ENCODE peak calls at places on chromosomes 3 and 15, in seven cellular contexts. One of them, this sample, is unnamed.
A peak's percentile ranks its signal among the peaks of the same experiment; 100 is the strongest.

GRCh38 chr15:74727727-74728126 is 2.4 kb upstream of the CYP1A1 start:
- DNase-seq in CD8-positive, alpha-beta T cell: no peak
- DNase-seq in endodermal cell: no peak
- DNase-seq in tibial nerve: no peak
- DNase-seq in cardiac fibroblast: no peak
- DNase-seq in lower lobe of right lung: no peak
- DNase-seq in AG04450: no peak
- DNase-seq in this sample: no peak

GRCh38 chr3:98778383-98778782 is 15.2 kb downstream of the ST3GAL6 start:
- DNase-seq in AG04450: no peak
- DNase-seq in lower lobe of right lung: no peak
- DNase-seq in endodermal cell: no peak
- DNase-seq in tibial nerve: no peak
- DNase-seq in cardiac fibroblast: no peak
- DNase-seq in CD8-positive, alpha-beta T cell: no peak
- DNase-seq in this sample: no peak

GRCh38 chr3:174125267-174125844 is 727.8 kb downstream of the NLGN1 start:
- DNase-seq in tibial nerve: no peak
- DNase-seq in cardiac fibroblast: peak; percentile 33
- DNase-seq in endodermal cell: peak; percentile 66
- DNase-seq in AG04450: peak; percentile 15
- DNase-seq in lower lobe of right lung: no peak
- DNase-seq in CD8-positive, alpha-beta T cell: no peak
- DNase-seq in this sample: no peak

GRCh38 chr15:64850778-64851502 is 9.2 kb downstream of the PLEKHO2 start:
- DNase-seq in lower lobe of right lung: no peak
- DNase-seq in tibial nerve: no peak
- DNase-seq in CD8-positive, alpha-beta T cell: no peak
- DNase-seq in endodermal cell: no peak
- DNase-seq in AG04450: no peak
- DNase-seq in cardiac fibroblast: no peak
- DNase-seq in this sample: no peak

GRCh38 chr3:123353852-123354238 is 95.0 kb downstream of the ADCY5 start:
- DNase-seq in cardiac fibroblast: peak; percentile 46
- DNase-seq in CD8-positive, alpha-beta T cell: no peak
- DNase-seq in lower lobe of right lung: no peak
- DNase-seq in tibial nerve: no peak
- DNase-seq in endodermal cell: no peak
- DNase-seq in AG04450: no peak
- DNase-seq in this sample: no peak

GRCh38 chr3:40780341-40780800 is 255.6 kb downstream of the ZNF621 start:
- DNase-seq in tibial nerve: peak; percentile 66
- DNase-seq in AG04450: no peak
- DNase-seq in endodermal cell: no peak
- DNase-seq in lower lobe of right lung: peak; percentile 78
- DNase-seq in cardiac fibroblast: peak; percentile 58
- DNase-seq in CD8-positive, alpha-beta T cell: no peak
- DNase-seq in this sample: no peak

GRCh38 chr15:32867313-32867626 is 149.5 kb downstream of the GREM1 start:
- DNase-seq in AG04450: peak; percentile 78
- DNase-seq in endodermal cell: no peak
- DNase-seq in cardiac fibroblast: peak; percentile 75
- DNase-seq in tibial nerve: no peak
- DNase-seq in CD8-positive, alpha-beta T cell: no peak
- DNase-seq in lower lobe of right lung: peak; percentile 49
- DNase-seq in this sample: peak; percentile 71

GRCh38 chr3:158395421-158395820 is 175.6 kb upstream of the MLF1 start:
- DNase-seq in endodermal cell: no peak
- DNase-seq in CD8-positive, alpha-beta T cell: no peak
- DNase-seq in AG04450: no peak
- DNase-seq in lower lobe of right lung: no peak
- DNase-seq in tibial nerve: no peak
- DNase-seq in cardiac fibroblast: no peak
- DNase-seq in this sample: no peak

GRCh38 chr15:80660114-80660513 is 35.0 kb upstream of the ABHD17C start:
- DNase-seq in endodermal cell: peak; percentile 79
- DNase-seq in tibial nerve: no peak
- DNase-seq in AG04450: no peak
- DNase-seq in cardiac fibroblast: peak; percentile 63
- DNase-seq in CD8-positive, alpha-beta T cell: no peak
- DNase-seq in lower lobe of right lung: no peak
- DNase-seq in this sample: no peak

GRCh38 chr3:137796993-137797392 is 32.9 kb downstream of the SOX14 start:
- DNase-seq in AG04450: no peak
- DNase-seq in tibial nerve: no peak
- DNase-seq in CD8-positive, alpha-beta T cell: no peak
- DNase-seq in cardiac fibroblast: no peak
- DNase-seq in lower lobe of right lung: no peak
- DNase-seq in endodermal cell: no peak
- DNase-seq in this sample: no peak

GRCh38 chr3:137787520-137787919 is 23.4 kb downstream of the SOX14 start:
- DNase-seq in lower lobe of right lung: no peak
- DNase-seq in AG04450: no peak
- DNase-seq in endodermal cell: no peak
- DNase-seq in cardiac fibroblast: no peak
- DNase-seq in tibial nerve: no peak
- DNase-seq in CD8-positive, alpha-beta T cell: no peak
- DNase-seq in this sample: no peak

GRCh38 chr3:137792633-137793271 is 28.6 kb downstream of the SOX14 start:
- DNase-seq in AG04450: no peak
- DNase-seq in lower lobe of right lung: peak; percentile 46
- DNase-seq in tibial nerve: peak; percentile 36
- DNase-seq in cardiac fibroblast: peak; percentile 29
- DNase-seq in endodermal cell: peak; percentile 85
- DNase-seq in CD8-positive, alpha-beta T cell: no peak
- DNase-seq in this sample: no peak
- TF ChIP-seq CTCF in AG04450: peak; percentile 54
- TF ChIP-seq CTCF in lower lobe of right lung: peak; percentile 41
- TF ChIP-seq CTCF in tibial nerve: no peak
- TF ChIP-seq CTCF in cardiac fibroblast: peak; percentile 83
- TF ChIP-seq CTCF in endodermal cell: peak; percentile 82
- TF ChIP-seq CTCF in CD8-positive, alpha-beta T cell: no peak
- TF ChIP-seq CTCF in this sample: peak; percentile 46

DNA sequence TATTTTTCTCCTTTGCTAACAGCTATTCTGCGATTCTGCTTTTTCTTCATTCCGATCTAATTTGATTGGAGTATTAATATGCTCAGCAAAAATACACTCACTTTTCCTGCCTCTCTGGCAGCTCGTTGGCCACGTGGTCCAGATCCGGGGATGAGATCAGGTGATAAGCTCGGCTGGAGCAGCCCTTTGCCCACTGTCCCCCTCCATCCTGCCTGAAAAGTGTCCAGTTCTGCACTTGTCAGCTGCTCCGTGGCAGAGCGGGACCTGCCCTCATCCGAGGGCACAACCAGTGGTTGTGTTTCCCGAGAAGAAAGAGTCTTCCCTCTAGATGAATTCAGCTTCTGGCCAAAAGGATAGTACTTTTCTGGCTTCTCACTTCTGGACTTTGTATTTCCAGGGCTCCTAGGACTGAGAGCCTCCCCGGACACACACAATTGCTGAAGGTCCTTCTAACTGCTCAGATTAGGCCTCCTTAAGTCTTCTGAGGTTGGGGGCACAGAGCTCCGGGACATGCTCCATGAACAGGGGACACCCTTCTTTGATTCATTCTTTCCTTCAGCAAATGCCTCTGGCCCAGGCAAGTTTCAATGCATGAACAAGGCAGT is 103.9 kb upstream of the ALDH1A3 start:
- DNase-seq in endodermal cell: no peak
- DNase-seq in lower lobe of right lung: no peak
- DNase-seq in AG04450: no peak
- DNase-seq in tibial nerve: no peak
- DNase-seq in CD8-positive, alpha-beta T cell: no peak
- DNase-seq in cardiac fibroblast: no peak
- DNase-seq in this sample: no peak
- H3K4me3 ChIP-seq in endodermal cell: no peak overlapping the region
- H3K4me3 ChIP-seq in lower lobe of right lung: no peak overlapping the region
- H3K4me3 ChIP-seq in AG04450: no peak overlapping the region
- H3K4me3 ChIP-seq in tibial nerve: no peak overlapping the region
- H3K4me3 ChIP-seq in CD8-positive, alpha-beta T cell: no peak overlapping the region
- H3K4me3 ChIP-seq in cardiac fibroblast: no peak overlapping the region
- H3K4me3 ChIP-seq in this sample: no peak overlapping the region

DNA sequence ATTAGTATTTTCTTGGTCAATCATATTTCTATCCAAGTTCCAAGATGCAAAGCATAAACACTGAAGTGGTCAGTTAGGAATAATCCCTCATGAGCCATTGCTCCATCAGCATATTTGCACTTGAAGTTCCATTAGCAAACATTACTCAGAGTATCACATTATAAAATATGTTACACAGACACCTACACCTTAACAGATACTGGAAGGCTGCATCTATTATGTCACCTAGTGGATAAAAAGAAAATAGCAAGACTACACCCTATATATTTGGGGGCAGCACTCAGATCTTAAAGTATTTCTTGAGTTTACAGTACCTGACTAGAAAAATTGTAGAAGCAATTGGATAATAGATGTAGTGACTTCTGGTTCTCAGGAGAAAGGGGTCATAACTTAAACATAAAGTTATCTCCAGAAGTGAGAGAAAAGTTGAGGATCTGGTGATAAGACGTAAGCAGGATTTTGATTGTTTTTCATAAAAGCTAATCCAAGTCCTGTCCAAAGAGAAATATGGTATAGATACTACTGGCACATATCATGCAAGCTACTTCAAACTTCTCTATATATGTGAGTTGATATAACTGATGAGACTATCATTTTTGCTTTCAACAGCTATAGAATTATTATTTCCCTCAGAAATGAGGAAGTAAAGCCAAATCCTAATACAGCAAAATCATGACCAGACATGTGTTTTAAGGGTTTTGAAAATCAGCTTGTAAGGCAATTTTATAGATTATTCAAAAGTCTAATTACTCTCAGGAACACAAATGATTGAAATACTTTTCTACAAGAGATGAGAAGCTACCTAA is 422.2 kb downstream of the GBE1 start:
- DNase-seq in AG04450: no peak
- DNase-seq in endodermal cell: no peak
- DNase-seq in tibial nerve: no peak
- DNase-seq in cardiac fibroblast: peak; percentile 7
- DNase-seq in CD8-positive, alpha-beta T cell: no peak
- DNase-seq in lower lobe of right lung: no peak
- DNase-seq in this sample: no peak
- TF ChIP-seq CTCF in AG04450: peak; percentile 54
- TF ChIP-seq CTCF in endodermal cell: peak; percentile 76
- TF ChIP-seq CTCF in tibial nerve: no peak
- TF ChIP-seq CTCF in cardiac fibroblast: peak; percentile 66
- TF ChIP-seq CTCF in CD8-positive, alpha-beta T cell: no peak
- TF ChIP-seq CTCF in lower lobe of right lung: peak; percentile 30
- TF ChIP-seq CTCF in this sample: peak; percentile 19

GRCh38 chr3:159565313-159565712 is 423.3 kb upstream of the IL12A start:
- DNase-seq in AG04450: no peak
- DNase-seq in cardiac fibroblast: no peak
- DNase-seq in tibial nerve: no peak
- DNase-seq in endodermal cell: no peak
- DNase-seq in CD8-positive, alpha-beta T cell: no peak
- DNase-seq in lower lobe of right lung: no peak
- DNase-seq in this sample: no peak

GRCh38 chr3:159559771-159560170 is 428.9 kb upstream of the IL12A start:
- DNase-seq in AG04450: no peak
- DNase-seq in endodermal cell: no peak
- DNase-seq in lower lobe of right lung: no peak
- DNase-seq in cardiac fibroblast: peak; percentile 5
- DNase-seq in CD8-positive, alpha-beta T cell: no peak
- DNase-seq in tibial nerve: no peak
- DNase-seq in this sample: no peak

GRCh38 chr3:159560214-159561004 is 428.2 kb upstream of the IL12A start:
- DNase-seq in CD8-positive, alpha-beta T cell: no peak
- DNase-seq in cardiac fibroblast: no peak
- DNase-seq in endodermal cell: peak; percentile 54
- DNase-seq in tibial nerve: no peak
- DNase-seq in lower lobe of right lung: no peak
- DNase-seq in AG04450: no peak
- DNase-seq in this sample: no peak
- H3K4me3 ChIP-seq in CD8-positive, alpha-beta T cell: no peak overlapping the region
- H3K4me3 ChIP-seq in cardiac fibroblast: no peak overlapping the region
- H3K4me3 ChIP-seq in endodermal cell: no peak overlapping the region
- H3K4me3 ChIP-seq in tibial nerve: no peak overlapping the region
- H3K4me3 ChIP-seq in lower lobe of right lung: no peak overlapping the region
- H3K4me3 ChIP-seq in AG04450: no peak overlapping the region
- H3K4me3 ChIP-seq in this sample: no peak overlapping the region

GRCh38 chr3:189053327-189053726 is 118.4 kb upstream of the TPRG1 start:
- DNase-seq in AG04450: no peak
- DNase-seq in lower lobe of right lung: peak; percentile 46
- DNase-seq in CD8-positive, alpha-beta T cell: no peak
- DNase-seq in endodermal cell: no peak
- DNase-seq in cardiac fibroblast: no peak
- DNase-seq in tibial nerve: no peak
- DNase-seq in this sample: no peak

GRCh38 chr3:189049458-189050231 is 122.1 kb upstream of the TPRG1 start:
- DNase-seq in lower lobe of right lung: no peak
- DNase-seq in AG04450: no peak
- DNase-seq in endodermal cell: peak; percentile 68
- DNase-seq in cardiac fibroblast: no peak
- DNase-seq in CD8-positive, alpha-beta T cell: no peak
- DNase-seq in tibial nerve: no peak
- DNase-seq in this sample: no peak
- TF ChIP-seq CTCF in lower lobe of right lung: no peak
- TF ChIP-seq CTCF in AG04450: no peak
- TF ChIP-seq CTCF in endodermal cell: peak; percentile 66
- TF ChIP-seq CTCF in cardiac fibroblast: peak; percentile 19
- TF ChIP-seq CTCF in CD8-positive, alpha-beta T cell: no peak
- TF ChIP-seq CTCF in tibial nerve: no peak
- TF ChIP-seq CTCF in this sample: no peak

DNA sequence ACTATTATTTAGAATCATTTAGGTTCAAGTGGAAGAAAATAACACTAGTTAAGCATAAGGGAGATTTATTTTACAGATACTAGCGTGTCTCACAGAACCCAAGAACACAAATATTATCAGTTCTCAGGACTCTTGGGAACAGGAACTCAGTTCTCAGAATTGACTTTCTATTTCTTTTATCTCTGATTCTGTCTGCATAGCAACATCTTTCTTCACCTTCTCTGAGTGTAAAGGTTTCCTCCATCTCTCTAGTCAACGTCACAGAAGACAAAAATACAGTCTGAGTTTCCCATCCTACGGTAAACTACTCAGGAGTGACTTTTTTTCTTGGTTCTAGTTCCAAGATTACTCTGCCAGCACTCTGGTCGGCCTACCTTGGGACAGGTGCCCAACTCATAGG is 220.0 kb downstream of the SV2B start:
- DNase-seq in cardiac fibroblast: no peak
- DNase-seq in AG04450: no peak
- DNase-seq in tibial nerve: no peak
- DNase-seq in CD8-positive, alpha-beta T cell: no peak
- DNase-seq in lower lobe of right lung: no peak
- DNase-seq in endodermal cell: no peak
- DNase-seq in this sample: no peak
- H3K4me3 ChIP-seq in cardiac fibroblast: no peak overlapping the region
- H3K4me3 ChIP-seq in AG04450: no peak overlapping the region
- H3K4me3 ChIP-seq in tibial nerve: no peak overlapping the region
- H3K4me3 ChIP-seq in CD8-positive, alpha-beta T cell: no peak overlapping the region
- H3K4me3 ChIP-seq in lower lobe of right lung: no peak overlapping the region
- H3K4me3 ChIP-seq in endodermal cell: no peak overlapping the region
- H3K4me3 ChIP-seq in this sample: no peak overlapping the region

This sample was measured in AG04449.